ENCODE peak calls at places on chromosomes 4 and X, in four cellular contexts. Q, L, M and Y are unnamed samples.

GRCh38 chr4:148774134-148774533 is 331.9 kb upstream of the NR3C2 start:
- DNase-seq in Q (no peak), L (no peak), M (no peak), Y (no peak)

GRCh38 chrX:24619647-24620046 is 27.5 kb downstream of the PCYT1B start:
- DNase-seq in Q (peak; percentile 14), L (no peak), M (no peak), Y (no peak)

GRCh38 chrX:39409246-39409917 is 608.1 kb downstream of the MID1IP1 start:
- DNase-seq in Q (no peak), L (no peak), M (no peak), Y (no peak)

GRCh38 chrX:66002832-66003680 is 36.8 kb downstream of the VSIG4 start:
- DNase-seq in Q (no peak), L (peak; percentile 48), M (no peak), Y (no peak)

GRCh38 chr4:145001635-145002034 is 96.4 kb downstream of the ANAPC10 start:
- DNase-seq in Q (no peak), L (no peak), M (no peak), Y (no peak)

GRCh38 chr4:76074468-76074867 is at the start of gene ART3:
- DNase-seq in Q (no peak), L (no peak), M (no peak), Y (no peak)

GRCh38 chrX:15675490-15675921 is 10.9 kb upstream of the CLTRN start:
- DNase-seq in Q (peak; percentile 86), L (no peak), M (peak; percentile 71), Y (peak; percentile 91)

GRCh38 chr4:96099031-96099430 is 259.1 kb downstream of the PDHA2 start:
- DNase-seq in Q (no peak), L (no peak), M (no peak), Y (no peak)

GRCh38 chr4:144575181-144575580 is 70.8 kb upstream of the HHIP start:
- DNase-seq in Q (no peak), L (no peak), M (no peak), Y (no peak)

GRCh38 chr4:91519155-91519554 is 784.6 kb upstream of the GRID2 start:
- DNase-seq in Q (no peak), L (no peak), M (no peak), Y (no peak)

GRCh38 chrX:54182864-54183613 is at the start of gene FAM120C:
- DNase-seq in Q (peak; percentile 92), L (peak; percentile 40), M (peak; percentile 80), Y (peak; percentile 68)

GRCh38 chrX:1215123-1215823 is 2.8 kb upstream of the CRLF2 start:
- DNase-seq in Q (no peak), L (no peak), M (no peak), Y (no peak)

GRCh38 chrX:106874075-106874474 is 29.1 kb downstream of the RIPPLY1 start:
- DNase-seq in Q (peak; percentile 10), L (no peak), M (peak; percentile 6), Y (no peak)

GRCh38 chr4:84639143-84639542 is 56.2 kb downstream of the CDS1 start:
- DNase-seq in Q (no peak), L (no peak), M (no peak), Y (no peak)

GRCh38 chr4:176443117-176443516 is 123.4 kb downstream of the SPCS3 start:
- DNase-seq in Q (no peak), L (no peak), M (no peak), Y (no peak)

GRCh38 chr4:25022198-25022597 is 8.5 kb downstream of the LGI2 start:
- DNase-seq in Q (no peak), L (no peak), M (no peak), Y (no peak)

GRCh38 chr4:71221510-71222466 is 117.0 kb upstream of the SLC4A4 start:
- DNase-seq in Q (no peak), L (no peak), M (no peak), Y (no peak)

GRCh38 chr4:120916937-120917336 is 5.6 kb downstream of the PRDM5 start:
- DNase-seq in Q (no peak), L (no peak), M (no peak), Y (no peak)

GRCh38 chrX:114924846-114925245 is 92.6 kb downstream of the IL13RA2 start:
- DNase-seq in Q (no peak), L (no peak), M (no peak), Y (no peak)

GRCh38 chr4:962231-963208 is 10.8 kb downstream of the DGKQ start:
- DNase-seq in Q (no peak), L (no peak), M (no peak), Y (peak; percentile 85)

GRCh38 chr4:37453004-37453360 is 208.4 kb downstream of the NWD2 start:
- DNase-seq in Q (peak; percentile 47), L (peak; percentile 23), M (peak; percentile 12), Y (peak; percentile 75)

GRCh38 chr4:156892695-156893211 is 78.8 kb downstream of the PDGFC start:
- DNase-seq in Q (no peak), L (no peak), M (no peak), Y (no peak)

GRCh38 chrX:154505726-154506125 is 10.3 kb downstream of the FAM3A start:
- DNase-seq in Q (no peak), L (no peak), M (no peak), Y (no peak)

GRCh38 chrX:106619797-106620196 is 8.0 kb downstream of the RADX start:
- DNase-seq in Q (no peak), L (no peak), M (no peak), Y (no peak)

GRCh38 chrX:106931831-106932491 is 11.8 kb downstream of the CLDN2 start:
- DNase-seq in Q (no peak), L (no peak), M (no peak), Y (no peak)

GRCh38 chr4:83114576-83114975 is at the start of gene PLAC8:
- DNase-seq in Q (no peak), L (peak; percentile 92), M (no peak), Y (peak; percentile 73)

GRCh38 chr4:174122705-174123104 is 160.8 kb downstream of the FBXO8 start:
- DNase-seq in Q (no peak), L (no peak), M (no peak), Y (no peak)

GRCh38 chrX:153862369-153863250 is 23.4 kb downstream of the L1CAM start:
- DNase-seq in Q (peak; percentile 26), L (no peak), M (no peak), Y (no peak)

GRCh38 chrX:96424007-96424406 is 260.6 kb upstream of the DIAPH2 start:
- DNase-seq in Q (no peak), L (no peak), M (no peak), Y (no peak)

GRCh38 chrX:68727696-68728095 is 80.2 kb downstream of the STARD8 start:
- DNase-seq in Q (no peak), L (no peak), M (no peak), Y (no peak)

GRCh38 chr4:129080129-129080528 is 13.2 kb downstream of the SCLT1 start:
- DNase-seq in Q (no peak), L (no peak), M (no peak), Y (no peak)
- H3K4me1 ChIP-seq in Q (no peaks in the 10 kb centered on the region), L (no peaks in the 10 kb centered on the region), M (no peaks in the 10 kb centered on the region), Y (no peaks in the 10 kb centered on the region)

DNA sequence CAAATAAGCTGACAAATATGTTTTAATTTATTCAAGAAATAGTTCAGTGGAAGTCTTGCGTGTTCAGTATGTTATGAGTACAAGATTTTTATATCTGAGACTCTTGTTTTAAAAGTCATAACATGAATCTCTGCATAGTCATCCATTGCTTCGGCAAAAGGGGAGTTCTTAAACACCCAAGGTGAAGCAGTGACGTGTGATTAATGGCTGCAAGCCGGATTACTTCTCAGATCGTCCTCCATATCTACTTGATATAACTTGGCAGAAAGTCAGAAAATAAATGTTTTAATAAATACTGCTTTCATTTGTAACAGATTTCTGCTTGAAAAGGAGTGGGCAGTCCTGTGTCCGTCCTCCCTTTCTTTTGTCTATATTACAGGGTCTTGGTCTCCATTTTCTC is 64.6 kb upstream of the IL15 start:
- DNase-seq in Q (no peak), L (no peak), M (no peak), Y (no peak)
- TF ChIP-seq EP300 in Q (no peak), L (no peak), M (no peak), Y (no peak)

GRCh38 chr4:74670583-74670982 is 123.7 kb downstream of the BTC start:
- DNase-seq in Q (no peak), L (no peak), M (no peak), Y (no peak)
- H3K4me1 ChIP-seq in Q (no peaks in the 10 kb centered on the region), L (no peaks in the 10 kb centered on the region), M (no peaks in the 10 kb centered on the region), Y (no peaks in the 10 kb centered on the region)

GRCh38 chr4:17713779-17714178 is 67.6 kb downstream of the FAM184B start:
- DNase-seq in Q (no peak), L (no peak), M (no peak), Y (no peak)
- TF ChIP-seq EP300 in Q (no peak), L (no peak), M (no peak), Y (no peak)

DNA sequence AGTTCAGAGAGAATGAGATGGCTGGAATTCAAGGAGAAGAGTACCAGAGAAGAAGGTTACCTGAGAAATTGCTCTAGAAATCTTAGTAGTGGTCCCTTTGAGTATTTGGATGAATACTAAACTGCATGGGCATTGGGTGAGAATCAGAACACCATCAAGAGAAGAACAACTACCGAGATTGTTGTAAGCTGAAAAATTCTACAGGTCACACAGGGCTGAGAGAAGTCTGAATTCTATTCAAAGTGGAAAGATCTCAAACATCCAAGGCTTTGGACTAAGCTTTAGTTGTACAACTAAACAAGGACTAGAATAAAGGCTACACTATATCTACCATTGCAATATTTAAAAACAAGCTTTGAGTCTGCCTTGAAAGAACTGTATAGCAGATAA is 40.8 kb downstream of the LRBA start:
- DNase-seq in Q (no peak), L (no peak), M (no peak), Y (no peak)
- H3K4me1 ChIP-seq in Q (no peaks in the 10 kb centered on the region), L (peaks cover 29% of the 10 kb centered on the region), M (peaks cover 2% of the 10 kb centered on the region), Y (peaks cover 18% of the 10 kb centered on the region)

GRCh38 chr4:38723726-38724506 is 58.9 kb downstream of the TLR10 start:
- DNase-seq in Q (no peak), L (no peak), M (peak; percentile 52), Y (peak; percentile 28)

GRCh38 chr4:38728651-38729141 is 54.1 kb downstream of the TLR10 start:
- DNase-seq in Q (no peak), L (no peak), M (no peak), Y (peak; percentile 85)

GRCh38 chr4:38717604-38718003 is 53.6 kb downstream of the KLF3 start:
- DNase-seq in Q (no peak), L (no peak), M (no peak), Y (no peak)

GRCh38 chr4:38724507-38724808 is 58.3 kb downstream of the TLR10 start:
- DNase-seq in Q (no peak), L (no peak), M (no peak), Y (no peak)

GRCh38 chr4:38723114-38723513 is 59.1 kb downstream of the KLF3 start:
- DNase-seq in Q (no peak), L (no peak), M (no peak), Y (no peak)
- TF ChIP-seq EP300 in Q (no peak), L (no peak), M (no peak), Y (no peak)